ENCODE peak calls at places on chromosomes 7 and 10, in six cellular contexts. C is cardiac fibroblast, F is Caco-2, T is fibroblast of lung, I is HAP-1, H is kidney. W is an unnamed sample.

GRCh38 chr10:79412516-79412915 is 32.9 kb downstream of the ZCCHC24 start:
- DNase-seq in C (no peak), F (no peak), T (no peak), I (no peak), H (peak; percentile 38), W (no peak)

GRCh38 chr10:102150970-102151773 is 1.0 kb upstream of the NOLC1 start:
- DNase-seq in C (peak; percentile 77), F (peak; percentile 39), T (peak; percentile 42), I (peak; percentile 32), H (peak; percentile 26), W (no peak)

GRCh38 chr10:88070080-88070880 is 206.9 kb downstream of the PTEN start:
- DNase-seq in C (peak; percentile 84), F (peak; percentile 25), T (no peak), I (no peak), H (no peak), W (no peak)

GRCh38 chr7:155021699-155022145 is 18.8 kb upstream of the PAXIP1 start:
- DNase-seq in C (no peak), F (no peak), T (no peak), I (no peak), H (no peak), W (no peak)

GRCh38 chr10:3098689-3099088 is 31.3 kb downstream of the PFKP start:
- DNase-seq in C (no peak), F (no peak), T (no peak), I (no peak), H (peak; percentile 15), W (no peak)

GRCh38 chr10:19767876-19768275 is 48.4 kb upstream of the PLXDC2 start:
- DNase-seq in C (no peak), F (peak; percentile 20), T (no peak), I (no peak), H (no peak), W (peak; percentile 16)

GRCh38 chr7:158266426-158266816 is 321.2 kb downstream of the PTPRN2 start:
- DNase-seq in C (no peak), F (no peak), T (no peak), I (no peak), H (peak; percentile 43), W (no peak)

GRCh38 chr7:93016085-93016471 is 101.7 kb downstream of the SAMD9 start:
- DNase-seq in C (peak; percentile 28), F (no peak), T (peak; percentile 35), I (no peak), H (no peak), W (no peak)

GRCh38 chr10:55283041-55283440 is 482.0 kb upstream of the PCDH15 start:
- DNase-seq in C (no peak), F (no peak), T (peak; percentile 23), I (no peak), H (no peak), W (no peak)

GRCh38 chr7:36310897-36311296 is 78.8 kb upstream of the ANLN start:
- DNase-seq in C (no peak), F (no peak), T (no peak), I (no peak), H (no peak), W (no peak)

GRCh38 chr7:25726180-25726579 is 425.8 kb upstream of the NFE2L3 start:
- DNase-seq in C (no peak), F (no peak), T (no peak), I (no peak), H (peak; percentile 39), W (no peak)

GRCh38 chr7:101410743-101411476 is 48.2 kb downstream of the COL26A1 start:
- DNase-seq in C (peak; percentile 25), F (peak; percentile 58), T (peak; percentile 9), I (peak; percentile 54), H (peak; percentile 60), W (peak; percentile 82)

GRCh38 chr7:102993532-102994029 is 80.8 kb downstream of the LRRC17 start:
- DNase-seq in C (peak; percentile 82), F (no peak), T (peak; percentile 97), I (no peak), H (no peak), W (no peak)

GRCh38 chr10:62960416-62960815 is 144.2 kb upstream of the EGR2 start:
- DNase-seq in C (peak; percentile 53), F (no peak), T (no peak), I (no peak), H (no peak), W (no peak)

GRCh38 chr7:42194218-42194617 is 42.8 kb downstream of the GLI3 start:
- DNase-seq in C (peak; percentile 34), F (no peak), T (peak; percentile 22), I (no peak), H (no peak), W (no peak)

GRCh38 chr7:121480058-121480457 is 84.0 kb upstream of the FAM3C start:
- DNase-seq in C (no peak), F (peak; percentile 8), T (no peak), I (peak; percentile 99), H (no peak), W (peak; percentile 42)

DNA sequence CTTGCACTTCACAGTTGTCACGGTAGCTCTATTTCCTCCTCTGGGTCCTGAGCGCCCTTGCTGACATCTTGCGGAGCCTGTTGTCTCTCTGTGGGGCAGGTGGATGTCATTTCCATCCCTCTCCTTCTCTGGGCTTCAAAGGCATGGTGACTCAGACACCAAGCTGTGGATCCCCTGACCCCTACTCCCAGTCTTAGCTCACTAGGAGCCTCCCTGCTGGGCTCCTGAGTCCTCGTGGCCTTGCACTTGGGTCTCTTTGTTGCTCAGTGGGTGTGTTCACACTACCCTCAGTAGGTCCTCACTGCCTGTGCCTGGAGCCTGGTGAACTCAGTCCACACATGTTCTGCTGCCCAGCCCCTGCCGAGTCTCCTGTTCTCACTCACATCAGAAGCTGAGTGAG is 100.3 kb upstream of the PAX2 start:
- DNase-seq in C (no peak), F (no peak), T (no peak), I (no peak), H (peak; percentile 62), W (no peak)
- H3K4me3 ChIP-seq in C (no peak overlapping the region), F (no peak overlapping the region), T (no peak overlapping the region), I (no peak overlapping the region), H (no peak overlapping the region), W (no peak overlapping the region)

DNA sequence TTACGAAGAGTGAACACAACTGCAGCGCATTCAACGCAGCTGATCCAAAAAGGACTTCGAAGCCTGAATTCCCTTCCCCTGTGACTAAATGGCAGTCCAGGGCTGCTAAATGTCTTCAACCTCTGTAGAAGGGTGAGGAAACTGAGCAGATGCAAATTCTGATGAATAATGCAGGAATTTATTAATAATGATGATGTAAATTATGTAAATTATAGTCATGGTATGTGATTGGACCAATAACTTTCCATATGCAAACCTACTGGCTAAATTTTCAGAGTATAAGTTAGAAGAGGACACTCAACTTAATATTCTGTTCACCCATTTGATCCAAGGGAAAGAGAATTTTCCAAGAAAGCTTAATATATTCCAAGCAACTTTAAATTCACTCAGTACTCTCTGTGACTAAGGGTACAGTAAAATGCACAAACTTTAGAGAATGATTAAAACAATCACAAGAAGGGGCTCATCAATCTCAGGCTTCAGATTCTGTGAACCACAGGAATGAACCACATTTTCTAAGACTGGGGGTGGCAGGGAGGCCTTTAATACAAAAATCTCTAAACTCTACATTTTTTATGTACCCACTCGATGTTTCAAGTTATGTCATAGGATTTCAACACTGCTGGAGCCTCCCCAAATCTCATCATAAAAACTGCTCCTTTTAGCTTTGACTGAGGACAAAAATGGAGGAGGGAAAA is 3.5 kb downstream of the FGFR2 start:
- DNase-seq in C (no peak), F (no peak), T (no peak), I (no peak), H (no peak), W (no peak)
- H3K4me3 ChIP-seq in C (no peak overlapping the region), F (no peak overlapping the region), T (no peak overlapping the region), I (peak overlapping the region; percentile 91), H (no peak overlapping the region), W (peak overlapping the region; percentile 86)

GRCh38 chr10:71836594-71836970 is 14.5 kb downstream of the PSAP start:
- DNase-seq in C (peak; percentile 69), F (no peak), T (no peak), I (no peak), H (peak; percentile 3), W (no peak)
- H3K4me3 ChIP-seq in C (no peak overlapping the region), F (no peak overlapping the region), T (no peak overlapping the region), I (no peak overlapping the region), H (peak overlapping the region; percentile 13), W (no peak overlapping the region)

DNA sequence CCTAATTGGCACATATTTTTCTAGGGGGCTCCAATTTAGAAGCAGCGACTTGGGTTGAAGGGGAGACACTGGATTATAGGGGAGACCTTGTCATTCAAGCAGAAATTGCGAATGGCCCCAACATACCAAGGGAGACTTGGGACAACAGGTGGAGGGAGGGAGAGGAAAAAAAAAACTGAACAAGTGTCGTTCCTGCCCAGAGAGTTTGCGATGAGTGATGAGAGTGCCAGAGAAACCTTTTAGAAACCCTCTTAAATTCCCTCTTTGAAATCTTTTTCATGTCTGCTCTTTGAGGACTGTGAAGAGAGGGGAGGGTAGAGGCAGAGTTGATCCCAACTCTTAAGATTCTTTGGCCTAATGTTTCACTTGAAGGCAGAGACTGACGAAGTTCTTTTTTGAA is 24.3 kb downstream of the RBM20 start:
- DNase-seq in C (no peak), F (no peak), T (no peak), I (no peak), H (no peak), W (no peak)
- H3K4me3 ChIP-seq in C (no peak overlapping the region), F (no peak overlapping the region), T (no peak overlapping the region), I (no peak overlapping the region), H (no peak overlapping the region), W (no peak overlapping the region)

DNA sequence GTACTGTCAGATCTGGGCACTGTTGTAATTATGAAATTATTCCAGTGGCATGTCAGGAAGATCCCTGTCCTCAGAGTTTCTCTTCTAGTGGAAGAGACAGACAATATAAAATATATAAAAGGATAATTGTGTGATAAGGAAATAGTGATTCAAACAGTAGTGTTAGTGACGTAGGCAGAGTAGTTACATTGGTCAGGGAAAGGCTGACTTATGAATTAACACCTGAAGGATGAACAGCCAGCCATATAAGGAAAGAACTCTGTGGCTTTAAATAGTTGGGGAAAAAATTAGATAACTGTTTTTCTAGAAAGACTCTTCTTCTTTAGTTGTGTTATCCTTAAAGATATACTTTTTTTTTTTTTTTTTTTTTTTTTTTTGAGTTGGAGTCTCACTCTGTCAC is 37.7 kb downstream of the WAC start:
- DNase-seq in C (no peak), F (no peak), T (no peak), I (no peak), H (no peak), W (no peak)
- H3K4me3 ChIP-seq in C (no peak overlapping the region), F (no peak overlapping the region), T (no peak overlapping the region), I (no peak overlapping the region), H (no peak overlapping the region), W (no peak overlapping the region)

GRCh38 chr7:79982151-79982770 is 152.4 kb upstream of the GNAI1 start:
- DNase-seq in C (peak; percentile 70), F (no peak), T (peak; percentile 67), I (no peak), H (no peak), W (no peak)
- H3K4me3 ChIP-seq in C (no peak overlapping the region), F (no peak overlapping the region), T (no peak overlapping the region), I (no peak overlapping the region), H (no peak overlapping the region), W (no peak overlapping the region)

GRCh38 chr7:55370001-55370400 is 4.9 kb downstream of the LANCL2 start:
- DNase-seq in C (peak; percentile 45), F (no peak), T (no peak), I (no peak), H (no peak), W (no peak)
- H3K4me3 ChIP-seq in C (no peak overlapping the region), F (no peak overlapping the region), T (no peak overlapping the region), I (no peak overlapping the region), H (no peak overlapping the region), W (no peak overlapping the region)

DNA sequence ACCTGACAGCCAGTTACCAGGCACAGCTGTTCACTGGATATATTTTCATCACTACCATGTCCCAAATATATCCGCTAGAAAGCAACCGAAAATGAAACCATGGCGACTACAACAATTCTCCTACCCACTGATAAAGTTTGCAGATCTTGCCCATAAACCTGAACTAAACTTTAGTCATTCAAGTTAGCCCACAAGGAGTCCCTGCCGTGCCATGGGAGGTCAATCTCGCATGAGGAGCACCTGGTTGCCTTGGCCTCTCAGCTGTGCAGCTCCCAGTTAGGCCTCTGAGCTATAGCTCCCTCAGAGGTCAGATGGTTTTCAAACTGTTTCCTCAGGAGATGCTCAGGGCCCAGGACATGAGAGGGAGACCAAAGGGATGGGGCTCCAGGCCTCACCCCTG is 211.1 kb upstream of the RNF32 start:
- DNase-seq in C (no peak), F (no peak), T (no peak), I (no peak), H (no peak), W (no peak)
- H3K4me3 ChIP-seq in C (no peak overlapping the region), F (no peak overlapping the region), T (no peak overlapping the region), I (no peak overlapping the region), H (no peak overlapping the region), W (no peak overlapping the region)